ENCODE peak calls at places on chromosomes 16 and 17, in eight cellular contexts. One of them, this sample, is unnamed.

GRCh38 chr17:80106176-80106575 is 4.8 kb downstream of the GAA start:
- DNase-seq in choroid plexus epithelial cell: no peak
- DNase-seq in IMR-90: no peak
- DNase-seq in PC-3: no peak
- DNase-seq in dorsolateral prefrontal cortex: peak
- DNase-seq in upper lobe of right lung: peak
- DNase-seq in tibial nerve: no peak
- DNase-seq in body of pancreas: no peak
- DNase-seq in this sample: no peak

GRCh38 chr17:67217446-67217845 is 27.6 kb downstream of the HELZ start:
- DNase-seq in tibial nerve: no peak
- DNase-seq in body of pancreas: no peak
- DNase-seq in choroid plexus epithelial cell: no peak
- DNase-seq in upper lobe of right lung: no peak
- DNase-seq in dorsolateral prefrontal cortex: no peak
- DNase-seq in IMR-90: no peak
- DNase-seq in PC-3: no peak
- DNase-seq in this sample: no peak

GRCh38 chr17:57972151-57972550 is 15.9 kb downstream of the VEZF1 start:
- DNase-seq in choroid plexus epithelial cell: no peak
- DNase-seq in IMR-90: no peak
- DNase-seq in body of pancreas: no peak
- DNase-seq in tibial nerve: no peak
- DNase-seq in PC-3: no peak
- DNase-seq in dorsolateral prefrontal cortex: no peak
- DNase-seq in upper lobe of right lung: no peak
- DNase-seq in this sample: no peak

GRCh38 chr16:1458977-1459341 is 14.6 kb upstream of the CCDC154 start:
- DNase-seq in PC-3: no peak
- DNase-seq in choroid plexus epithelial cell: no peak
- DNase-seq in IMR-90: no peak
- DNase-seq in body of pancreas: no peak
- DNase-seq in tibial nerve: no peak
- DNase-seq in dorsolateral prefrontal cortex: no peak
- DNase-seq in upper lobe of right lung: no peak
- DNase-seq in this sample: no peak

GRCh38 chr16:87271256-87271655 is 45.9 kb downstream of the C16orf95 start:
- DNase-seq in choroid plexus epithelial cell: no peak
- DNase-seq in IMR-90: no peak
- DNase-seq in upper lobe of right lung: peak
- DNase-seq in body of pancreas: no peak
- DNase-seq in tibial nerve: no peak
- DNase-seq in dorsolateral prefrontal cortex: no peak
- DNase-seq in PC-3: no peak
- DNase-seq in this sample: no peak

GRCh38 chr17:42438600-42439567 is 15.8 kb upstream of the CAVIN1 start:
- DNase-seq in dorsolateral prefrontal cortex: no peak
- DNase-seq in upper lobe of right lung: no peak
- DNase-seq in PC-3: no peak
- DNase-seq in tibial nerve: no peak
- DNase-seq in body of pancreas: peak
- DNase-seq in IMR-90: no peak
- DNase-seq in choroid plexus epithelial cell: peak
- DNase-seq in this sample: peak

GRCh38 chr16:78633551-78633950 is 534.1 kb downstream of the WWOX start:
- DNase-seq in upper lobe of right lung: no peak
- DNase-seq in tibial nerve: no peak
- DNase-seq in IMR-90: no peak
- DNase-seq in body of pancreas: no peak
- DNase-seq in choroid plexus epithelial cell: no peak
- DNase-seq in PC-3: no peak
- DNase-seq in dorsolateral prefrontal cortex: no peak
- DNase-seq in this sample: no peak

GRCh38 chr17:8606415-8606814 is 24.1 kb downstream of the MYH10 start:
- DNase-seq in PC-3: no peak
- DNase-seq in dorsolateral prefrontal cortex: no peak
- DNase-seq in upper lobe of right lung: no peak
- DNase-seq in IMR-90: no peak
- DNase-seq in choroid plexus epithelial cell: no peak
- DNase-seq in body of pancreas: no peak
- DNase-seq in tibial nerve: no peak
- DNase-seq in this sample: no peak

GRCh38 chr17:49344914-49345313 is 17.1 kb downstream of the ZNF652 start:
- DNase-seq in upper lobe of right lung: no peak
- DNase-seq in PC-3: no peak
- DNase-seq in choroid plexus epithelial cell: no peak
- DNase-seq in body of pancreas: no peak
- DNase-seq in IMR-90: no peak
- DNase-seq in dorsolateral prefrontal cortex: no peak
- DNase-seq in tibial nerve: no peak
- DNase-seq in this sample: no peak

GRCh38 chr16:7334801-7335560 is 2.3 kb downstream of the RBFOX1 start:
- DNase-seq in PC-3: no peak
- DNase-seq in IMR-90: no peak
- DNase-seq in body of pancreas: no peak
- DNase-seq in dorsolateral prefrontal cortex: no peak
- DNase-seq in upper lobe of right lung: no peak
- DNase-seq in tibial nerve: no peak
- DNase-seq in choroid plexus epithelial cell: no peak
- DNase-seq in this sample: no peak

GRCh38 chr16:11035096-11035495 is 90.7 kb downstream of the CLEC16A start:
- DNase-seq in dorsolateral prefrontal cortex: no peak
- DNase-seq in IMR-90: no peak
- DNase-seq in PC-3: no peak
- DNase-seq in tibial nerve: no peak
- DNase-seq in upper lobe of right lung: no peak
- DNase-seq in body of pancreas: no peak
- DNase-seq in choroid plexus epithelial cell: no peak
- DNase-seq in this sample: no peak

GRCh38 chr16:4682616-4683254 is 10.6 kb upstream of the NUDT16L1 start:
- DNase-seq in tibial nerve: no peak
- DNase-seq in choroid plexus epithelial cell: peak
- DNase-seq in upper lobe of right lung: peak
- DNase-seq in PC-3: peak
- DNase-seq in dorsolateral prefrontal cortex: peak
- DNase-seq in IMR-90: peak
- DNase-seq in body of pancreas: peak
- DNase-seq in this sample: no peak

GRCh38 chr16:705748-706188 is at the start of gene FBXL16:
- DNase-seq in IMR-90: no peak
- DNase-seq in body of pancreas: no peak
- DNase-seq in upper lobe of right lung: no peak
- DNase-seq in tibial nerve: no peak
- DNase-seq in choroid plexus epithelial cell: no peak
- DNase-seq in PC-3: peak
- DNase-seq in dorsolateral prefrontal cortex: peak
- DNase-seq in this sample: no peak

GRCh38 chr16:88045820-88046303 is 94.6 kb downstream of the BANP start:
- DNase-seq in choroid plexus epithelial cell: no peak
- DNase-seq in IMR-90: no peak
- DNase-seq in PC-3: no peak
- DNase-seq in dorsolateral prefrontal cortex: no peak
- DNase-seq in upper lobe of right lung: no peak
- DNase-seq in body of pancreas: no peak
- DNase-seq in tibial nerve: no peak
- DNase-seq in this sample: no peak

GRCh38 chr16:58459344-58460218 is 40.4 kb upstream of the NDRG4 start:
- DNase-seq in choroid plexus epithelial cell: peak
- DNase-seq in tibial nerve: no peak
- DNase-seq in IMR-90: peak
- DNase-seq in PC-3: peak
- DNase-seq in body of pancreas: peak
- DNase-seq in upper lobe of right lung: no peak
- DNase-seq in dorsolateral prefrontal cortex: no peak
- DNase-seq in this sample: peak

GRCh38 chr17:81394831-81395599 is at the start of gene BAHCC1:
- DNase-seq in upper lobe of right lung: peak
- DNase-seq in dorsolateral prefrontal cortex: peak
- DNase-seq in PC-3: peak
- DNase-seq in choroid plexus epithelial cell: peak
- DNase-seq in body of pancreas: peak
- DNase-seq in tibial nerve: peak
- DNase-seq in IMR-90: peak
- DNase-seq in this sample: peak
- TF ChIP-seq CTCF in upper lobe of right lung: no peak
- TF ChIP-seq CTCF in dorsolateral prefrontal cortex: no peak
- TF ChIP-seq CTCF in PC-3: no peak
- TF ChIP-seq CTCF in choroid plexus epithelial cell: no peak
- TF ChIP-seq CTCF in body of pancreas: no peak
- TF ChIP-seq CTCF in tibial nerve: no peak
- TF ChIP-seq CTCF in IMR-90: peak
- TF ChIP-seq CTCF in this sample: no peak

GRCh38 chr16:67182288-67182687 is 1.5 kb downstream of the MATCAP1 start:
- DNase-seq in choroid plexus epithelial cell: no peak
- DNase-seq in dorsolateral prefrontal cortex: no peak
- DNase-seq in upper lobe of right lung: no peak
- DNase-seq in PC-3: peak
- DNase-seq in body of pancreas: no peak
- DNase-seq in IMR-90: peak
- DNase-seq in tibial nerve: no peak
- DNase-seq in this sample: no peak

GRCh38 chr16:67183284-67183626 is 508 bp downstream of the MATCAP1 start:
- DNase-seq in choroid plexus epithelial cell: no peak
- DNase-seq in body of pancreas: no peak
- DNase-seq in tibial nerve: no peak
- DNase-seq in IMR-90: no peak
- DNase-seq in dorsolateral prefrontal cortex: no peak
- DNase-seq in upper lobe of right lung: no peak
- DNase-seq in PC-3: no peak
- DNase-seq in this sample: no peak

GRCh38 chr16:67185003-67185865 is 1.5 kb upstream of the MATCAP1 start:
- DNase-seq in PC-3: peak
- DNase-seq in IMR-90: peak
- DNase-seq in tibial nerve: peak
- DNase-seq in choroid plexus epithelial cell: peak
- DNase-seq in upper lobe of right lung: peak
- DNase-seq in body of pancreas: peak
- DNase-seq in dorsolateral prefrontal cortex: peak
- DNase-seq in this sample: peak

GRCh38 chr16:67184453-67185002 is 765 bp upstream of the MATCAP1 start:
- DNase-seq in dorsolateral prefrontal cortex: no peak
- DNase-seq in tibial nerve: no peak
- DNase-seq in body of pancreas: no peak
- DNase-seq in upper lobe of right lung: no peak
- DNase-seq in PC-3: no peak
- DNase-seq in choroid plexus epithelial cell: no peak
- DNase-seq in IMR-90: no peak
- DNase-seq in this sample: no peak

DNA sequence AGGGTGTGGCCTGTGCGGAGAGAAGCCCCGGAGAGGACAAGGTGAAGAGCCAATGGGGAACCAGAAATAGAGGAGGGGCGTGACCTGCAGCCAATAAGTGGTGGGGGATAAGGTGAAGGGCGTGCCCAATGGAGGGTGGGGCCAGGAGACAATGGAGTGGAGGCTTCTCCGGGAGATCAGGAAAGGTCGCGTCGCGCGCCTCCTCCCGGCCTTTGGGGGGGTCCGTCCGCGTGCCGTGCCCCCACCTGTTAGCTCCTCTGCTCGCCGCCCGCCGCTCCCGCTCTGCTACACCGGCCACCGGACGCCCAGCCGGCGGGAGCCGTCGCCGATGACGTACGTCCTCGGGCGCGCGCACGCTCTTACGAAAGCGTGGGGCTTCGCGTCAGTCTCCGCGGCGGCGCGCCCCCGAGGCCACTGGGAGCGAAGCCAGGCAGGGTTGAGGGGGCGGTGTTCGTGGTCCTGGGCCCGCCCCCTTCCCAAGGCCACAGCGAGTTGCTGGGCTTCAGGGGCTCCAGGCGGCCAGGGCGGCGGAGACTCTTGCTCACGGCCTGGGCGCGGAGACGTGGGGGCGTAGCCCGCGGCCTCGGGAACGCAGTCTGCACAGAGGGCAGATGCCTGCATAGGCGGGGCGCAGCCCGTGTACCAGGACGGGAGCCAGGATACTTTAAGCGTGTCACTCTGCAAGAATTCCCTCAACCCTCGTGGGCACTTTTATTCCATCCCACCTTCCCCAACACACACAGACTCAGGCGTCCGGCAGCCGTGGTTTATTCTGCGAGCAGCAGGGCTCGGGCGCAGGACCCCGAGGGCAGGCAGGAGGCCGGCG is at the start of gene MATCAP1:
- DNase-seq in body of pancreas: peak
- DNase-seq in choroid plexus epithelial cell: peak
- DNase-seq in PC-3: peak
- DNase-seq in tibial nerve: peak
- DNase-seq in dorsolateral prefrontal cortex: peak
- DNase-seq in IMR-90: peak
- DNase-seq in upper lobe of right lung: peak
- DNase-seq in this sample: peak
- TF ChIP-seq CTCF in body of pancreas: no peak
- TF ChIP-seq CTCF in choroid plexus epithelial cell: no peak
- TF ChIP-seq CTCF in PC-3: no peak
- TF ChIP-seq CTCF in tibial nerve: no peak
- TF ChIP-seq CTCF in dorsolateral prefrontal cortex: no peak
- TF ChIP-seq CTCF in IMR-90: no peak
- TF ChIP-seq CTCF in upper lobe of right lung: no peak
- TF ChIP-seq CTCF in this sample: no peak

GRCh38 chr17:40317345-40317873 is 8.4 kb downstream of the RARA start:
- DNase-seq in body of pancreas: peak
- DNase-seq in tibial nerve: no peak
- DNase-seq in upper lobe of right lung: peak
- DNase-seq in PC-3: peak
- DNase-seq in dorsolateral prefrontal cortex: no peak
- DNase-seq in choroid plexus epithelial cell: peak
- DNase-seq in IMR-90: peak
- DNase-seq in this sample: peak
- TF ChIP-seq CTCF in body of pancreas: peak
- TF ChIP-seq CTCF in tibial nerve: peak
- TF ChIP-seq CTCF in upper lobe of right lung: peak
- TF ChIP-seq CTCF in PC-3: peak
- TF ChIP-seq CTCF in dorsolateral prefrontal cortex: no peak
- TF ChIP-seq CTCF in choroid plexus epithelial cell: peak
- TF ChIP-seq CTCF in IMR-90: peak
- TF ChIP-seq CTCF in this sample: peak

DNA sequence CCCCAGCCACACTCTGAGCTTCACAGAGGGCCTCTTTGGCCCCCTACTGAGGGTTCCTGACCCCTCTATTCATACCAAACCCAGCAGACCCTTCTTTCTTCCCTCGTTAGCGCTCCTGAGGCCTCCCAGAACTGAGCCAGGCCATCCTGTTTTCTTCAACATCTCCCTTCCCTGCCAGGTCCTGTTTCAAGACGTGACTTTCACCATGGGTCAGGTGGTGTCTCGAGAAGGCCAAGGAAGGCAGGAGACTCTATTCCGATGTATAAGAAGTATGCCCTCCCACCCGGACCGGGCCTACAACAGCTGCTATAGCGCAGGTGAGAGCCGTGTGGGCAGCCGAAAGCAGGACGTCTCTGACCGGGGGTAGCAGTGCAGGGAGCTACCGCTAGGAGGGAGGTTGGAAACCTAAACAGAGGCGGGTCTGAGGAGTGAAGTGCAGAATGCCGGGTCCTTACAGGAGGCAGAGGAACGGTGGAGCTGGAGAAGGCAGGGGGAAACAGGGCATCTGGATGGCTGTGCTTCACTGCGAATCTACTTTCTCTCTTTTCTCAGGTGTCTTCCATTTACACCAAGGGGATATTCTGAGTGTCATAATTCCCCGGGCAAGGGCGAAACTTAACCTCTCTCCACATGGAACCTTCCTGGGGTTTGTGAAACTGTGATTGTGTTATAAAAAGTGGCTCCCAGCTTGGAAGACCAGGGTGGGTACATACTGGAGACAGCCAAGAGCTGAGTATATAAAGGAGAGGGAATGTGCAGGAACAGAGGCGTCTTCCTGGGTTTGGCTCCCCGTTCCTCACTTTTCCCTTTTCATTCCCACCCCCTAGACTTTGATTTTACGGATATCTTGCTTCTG is 1.3 kb upstream of the SENP3 start:
- DNase-seq in PC-3: peak
- DNase-seq in body of pancreas: peak
- DNase-seq in dorsolateral prefrontal cortex: peak
- DNase-seq in upper lobe of right lung: peak
- DNase-seq in choroid plexus epithelial cell: peak
- DNase-seq in tibial nerve: no peak
- DNase-seq in IMR-90: peak
- DNase-seq in this sample: peak
- TF ChIP-seq CTCF in PC-3: no peak
- TF ChIP-seq CTCF in body of pancreas: peak
- TF ChIP-seq CTCF in dorsolateral prefrontal cortex: peak
- TF ChIP-seq CTCF in upper lobe of right lung: peak
- TF ChIP-seq CTCF in choroid plexus epithelial cell: peak
- TF ChIP-seq CTCF in tibial nerve: no peak
- TF ChIP-seq CTCF in IMR-90: peak
- TF ChIP-seq CTCF in this sample: peak

This sample was measured in Calu3.